ENCODE peak calls at places on chromosome 3, in ten cellular contexts. One of them, this sample, is unnamed.

GRCh38 chr3:12681586-12682371 is 17.9 kb upstream of the RAF1 start:
- DNase-seq in AG10803: peak
- DNase-seq in pancreas: no peak
- DNase-seq in cardiac fibroblast: peak
- DNase-seq in AG04450: no peak
- DNase-seq in kidney epithelial cell: no peak
- DNase-seq in MM.1S: no peak
- DNase-seq in brain microvascular endothelial cell: peak
- DNase-seq in GM12865: peak
- DNase-seq in upper lobe of right lung: no peak
- DNase-seq in this sample: peak

GRCh38 chr3:105367406-105368213 is 901 bp downstream of the ALCAM start:
- DNase-seq in AG10803: peak
- DNase-seq in cardiac fibroblast: peak
- DNase-seq in GM12865: peak
- DNase-seq in brain microvascular endothelial cell: peak
- DNase-seq in upper lobe of right lung: peak
- DNase-seq in MM.1S: peak
- DNase-seq in AG04450: no peak
- DNase-seq in kidney epithelial cell: no peak
- DNase-seq in pancreas: peak
- DNase-seq in this sample: peak

GRCh38 chr3:172256101-172256687 is 192.1 kb downstream of the GHSR start:
- DNase-seq in AG04450: no peak
- DNase-seq in AG10803: peak
- DNase-seq in cardiac fibroblast: peak
- DNase-seq in brain microvascular endothelial cell: no peak
- DNase-seq in upper lobe of right lung: no peak
- DNase-seq in kidney epithelial cell: no peak
- DNase-seq in MM.1S: no peak
- DNase-seq in GM12865: no peak
- DNase-seq in pancreas: no peak
- DNase-seq in this sample: peak

GRCh38 chr3:37645801-37646380 is 215.8 kb upstream of the CTDSPL start:
- DNase-seq in GM12865: no peak
- DNase-seq in pancreas: no peak
- DNase-seq in AG10803: no peak
- DNase-seq in AG04450: no peak
- DNase-seq in kidney epithelial cell: no peak
- DNase-seq in upper lobe of right lung: no peak
- DNase-seq in brain microvascular endothelial cell: no peak
- DNase-seq in MM.1S: no peak
- DNase-seq in cardiac fibroblast: peak
- DNase-seq in this sample: no peak

GRCh38 chr3:98826126-98826525 is 63.0 kb downstream of the ST3GAL6 start:
- DNase-seq in pancreas: no peak
- DNase-seq in kidney epithelial cell: no peak
- DNase-seq in brain microvascular endothelial cell: no peak
- DNase-seq in upper lobe of right lung: no peak
- DNase-seq in MM.1S: no peak
- DNase-seq in cardiac fibroblast: no peak
- DNase-seq in AG04450: no peak
- DNase-seq in GM12865: no peak
- DNase-seq in AG10803: no peak
- DNase-seq in this sample: no peak

GRCh38 chr3:23763040-23763477 is 42.7 kb upstream of the UBE2E1 start:
- DNase-seq in brain microvascular endothelial cell: no peak
- DNase-seq in GM12865: no peak
- DNase-seq in cardiac fibroblast: peak
- DNase-seq in AG10803: peak
- DNase-seq in pancreas: no peak
- DNase-seq in MM.1S: no peak
- DNase-seq in AG04450: no peak
- DNase-seq in kidney epithelial cell: no peak
- DNase-seq in upper lobe of right lung: no peak
- DNase-seq in this sample: peak

GRCh38 chr3:100782906-100783305 is 73.6 kb downstream of the TFG start:
- DNase-seq in AG10803: peak
- DNase-seq in GM12865: no peak
- DNase-seq in upper lobe of right lung: no peak
- DNase-seq in pancreas: no peak
- DNase-seq in MM.1S: no peak
- DNase-seq in brain microvascular endothelial cell: no peak
- DNase-seq in kidney epithelial cell: no peak
- DNase-seq in cardiac fibroblast: peak
- DNase-seq in AG04450: no peak
- DNase-seq in this sample: no peak

GRCh38 chr3:144590854-144591253 is 619.2 kb downstream of the DIPK2A start:
- DNase-seq in GM12865: no peak
- DNase-seq in MM.1S: no peak
- DNase-seq in AG10803: peak
- DNase-seq in pancreas: no peak
- DNase-seq in kidney epithelial cell: peak
- DNase-seq in brain microvascular endothelial cell: peak
- DNase-seq in upper lobe of right lung: no peak
- DNase-seq in cardiac fibroblast: peak
- DNase-seq in AG04450: peak
- DNase-seq in this sample: peak

GRCh38 chr3:180433172-180433571 is 168.8 kb upstream of the TTC14 start:
- DNase-seq in GM12865: no peak
- DNase-seq in upper lobe of right lung: no peak
- DNase-seq in cardiac fibroblast: peak
- DNase-seq in AG10803: peak
- DNase-seq in pancreas: no peak
- DNase-seq in AG04450: peak
- DNase-seq in kidney epithelial cell: peak
- DNase-seq in brain microvascular endothelial cell: peak
- DNase-seq in MM.1S: no peak
- DNase-seq in this sample: peak

GRCh38 chr3:124752051-124752450 is 21.8 kb downstream of the UMPS start:
- DNase-seq in upper lobe of right lung: no peak
- DNase-seq in AG04450: no peak
- DNase-seq in brain microvascular endothelial cell: no peak
- DNase-seq in cardiac fibroblast: no peak
- DNase-seq in AG10803: no peak
- DNase-seq in GM12865: no peak
- DNase-seq in MM.1S: no peak
- DNase-seq in kidney epithelial cell: no peak
- DNase-seq in pancreas: no peak
- DNase-seq in this sample: no peak

GRCh38 chr3:192039593-192039992 is 578.6 kb downstream of the PYDC2 start:
- DNase-seq in upper lobe of right lung: no peak
- DNase-seq in pancreas: no peak
- DNase-seq in MM.1S: peak
- DNase-seq in brain microvascular endothelial cell: no peak
- DNase-seq in kidney epithelial cell: no peak
- DNase-seq in GM12865: no peak
- DNase-seq in AG04450: no peak
- DNase-seq in AG10803: no peak
- DNase-seq in cardiac fibroblast: no peak
- DNase-seq in this sample: no peak

GRCh38 chr3:72461787-72462186 is 386.5 kb downstream of the SHQ1 start:
- DNase-seq in AG04450: no peak
- DNase-seq in GM12865: no peak
- DNase-seq in AG10803: no peak
- DNase-seq in kidney epithelial cell: no peak
- DNase-seq in cardiac fibroblast: no peak
- DNase-seq in upper lobe of right lung: peak
- DNase-seq in brain microvascular endothelial cell: no peak
- DNase-seq in MM.1S: no peak
- DNase-seq in pancreas: no peak
- DNase-seq in this sample: no peak

GRCh38 chr3:113436794-113437193 is 4.5 kb downstream of the CFAP44 start:
- DNase-seq in cardiac fibroblast: peak
- DNase-seq in kidney epithelial cell: peak
- DNase-seq in AG10803: peak
- DNase-seq in pancreas: no peak
- DNase-seq in GM12865: peak
- DNase-seq in upper lobe of right lung: no peak
- DNase-seq in AG04450: peak
- DNase-seq in brain microvascular endothelial cell: peak
- DNase-seq in MM.1S: no peak
- DNase-seq in this sample: peak

GRCh38 chr3:1969269-1969668 is 129.4 kb upstream of the CNTN4 start:
- DNase-seq in upper lobe of right lung: no peak
- DNase-seq in MM.1S: no peak
- DNase-seq in AG10803: no peak
- DNase-seq in AG04450: no peak
- DNase-seq in kidney epithelial cell: no peak
- DNase-seq in pancreas: no peak
- DNase-seq in brain microvascular endothelial cell: no peak
- DNase-seq in cardiac fibroblast: no peak
- DNase-seq in GM12865: no peak
- DNase-seq in this sample: no peak

GRCh38 chr3:49385617-49386016 is 26.2 kb downstream of the RHOA start:
- DNase-seq in GM12865: no peak
- DNase-seq in pancreas: no peak
- DNase-seq in MM.1S: no peak
- DNase-seq in kidney epithelial cell: no peak
- DNase-seq in AG10803: no peak
- DNase-seq in upper lobe of right lung: no peak
- DNase-seq in AG04450: no peak
- DNase-seq in cardiac fibroblast: no peak
- DNase-seq in brain microvascular endothelial cell: no peak
- DNase-seq in this sample: no peak

GRCh38 chr3:147419062-147419701 is 10.0 kb downstream of the ZIC1 start:
- DNase-seq in GM12865: peak
- DNase-seq in brain microvascular endothelial cell: peak
- DNase-seq in kidney epithelial cell: no peak
- DNase-seq in MM.1S: peak
- DNase-seq in cardiac fibroblast: no peak
- DNase-seq in AG10803: peak
- DNase-seq in upper lobe of right lung: no peak
- DNase-seq in AG04450: peak
- DNase-seq in pancreas: peak
- DNase-seq in this sample: peak

DNA sequence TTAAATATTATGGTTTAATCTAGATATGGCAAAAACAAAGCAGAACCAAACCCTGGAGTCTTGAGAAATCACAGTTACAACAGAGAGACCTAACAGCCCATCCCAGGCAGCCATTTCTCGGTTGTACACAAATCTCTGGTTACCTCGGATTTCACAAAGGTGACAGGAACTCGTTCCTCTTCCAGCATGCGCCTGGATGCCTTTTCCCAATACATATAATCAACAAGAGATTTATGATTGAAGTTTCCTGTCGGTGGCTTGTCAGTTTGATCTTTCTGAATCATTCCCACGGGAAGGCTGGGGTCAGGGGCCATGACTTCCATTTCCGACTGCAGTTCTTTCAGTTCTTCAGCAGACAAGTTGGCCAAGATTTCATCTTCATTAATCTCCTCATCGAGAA is 445 bp downstream of the LMOD3 start:
- DNase-seq in pancreas: no peak
- DNase-seq in AG04450: no peak
- DNase-seq in kidney epithelial cell: no peak
- DNase-seq in AG10803: no peak
- DNase-seq in upper lobe of right lung: no peak
- DNase-seq in cardiac fibroblast: no peak
- DNase-seq in GM12865: no peak
- DNase-seq in brain microvascular endothelial cell: no peak
- DNase-seq in MM.1S: no peak
- DNase-seq in this sample: no peak
- H3K4me3 ChIP-seq in pancreas: no peak
- H3K4me3 ChIP-seq in AG04450: no peak
- H3K4me3 ChIP-seq in kidney epithelial cell: no peak
- H3K4me3 ChIP-seq in AG10803: no peak
- H3K4me3 ChIP-seq in upper lobe of right lung: no peak
- H3K4me3 ChIP-seq in cardiac fibroblast: no peak
- H3K4me3 ChIP-seq in GM12865: no peak
- H3K4me3 ChIP-seq in brain microvascular endothelial cell: no peak
- H3K4me3 ChIP-seq in MM.1S: no peak
- H3K4me3 ChIP-seq in this sample: no peak

GRCh38 chr3:32913790-32914446 is 37.5 kb upstream of the CCR4 start:
- DNase-seq in AG10803: peak
- DNase-seq in AG04450: no peak
- DNase-seq in brain microvascular endothelial cell: no peak
- DNase-seq in upper lobe of right lung: peak
- DNase-seq in GM12865: no peak
- DNase-seq in pancreas: no peak
- DNase-seq in kidney epithelial cell: no peak
- DNase-seq in cardiac fibroblast: peak
- DNase-seq in MM.1S: no peak
- DNase-seq in this sample: peak
- TF ChIP-seq CTCF in AG10803: no peak
- TF ChIP-seq CTCF in AG04450: no peak
- TF ChIP-seq CTCF in brain microvascular endothelial cell: no peak
- TF ChIP-seq CTCF in upper lobe of right lung: no peak
- TF ChIP-seq CTCF in GM12865: no peak
- TF ChIP-seq CTCF in pancreas: no peak
- TF ChIP-seq CTCF in kidney epithelial cell: no peak
- TF ChIP-seq CTCF in cardiac fibroblast: no peak
- TF ChIP-seq CTCF in MM.1S: no peak
- TF ChIP-seq CTCF in this sample: no peak

GRCh38 chr3:134651347-134652041 is 672 bp upstream of the KY start:
- DNase-seq in MM.1S: peak
- DNase-seq in brain microvascular endothelial cell: no peak
- DNase-seq in AG10803: peak
- DNase-seq in GM12865: no peak
- DNase-seq in pancreas: no peak
- DNase-seq in upper lobe of right lung: no peak
- DNase-seq in kidney epithelial cell: no peak
- DNase-seq in AG04450: no peak
- DNase-seq in cardiac fibroblast: peak
- DNase-seq in this sample: peak
- H3K4me3 ChIP-seq in MM.1S: peak
- H3K4me3 ChIP-seq in brain microvascular endothelial cell: peak
- H3K4me3 ChIP-seq in AG10803: peak
- H3K4me3 ChIP-seq in GM12865: no peak
- H3K4me3 ChIP-seq in pancreas: no peak
- H3K4me3 ChIP-seq in upper lobe of right lung: peak
- H3K4me3 ChIP-seq in kidney epithelial cell: peak
- H3K4me3 ChIP-seq in AG04450: peak
- H3K4me3 ChIP-seq in cardiac fibroblast: peak
- H3K4me3 ChIP-seq in this sample: peak

DNA sequence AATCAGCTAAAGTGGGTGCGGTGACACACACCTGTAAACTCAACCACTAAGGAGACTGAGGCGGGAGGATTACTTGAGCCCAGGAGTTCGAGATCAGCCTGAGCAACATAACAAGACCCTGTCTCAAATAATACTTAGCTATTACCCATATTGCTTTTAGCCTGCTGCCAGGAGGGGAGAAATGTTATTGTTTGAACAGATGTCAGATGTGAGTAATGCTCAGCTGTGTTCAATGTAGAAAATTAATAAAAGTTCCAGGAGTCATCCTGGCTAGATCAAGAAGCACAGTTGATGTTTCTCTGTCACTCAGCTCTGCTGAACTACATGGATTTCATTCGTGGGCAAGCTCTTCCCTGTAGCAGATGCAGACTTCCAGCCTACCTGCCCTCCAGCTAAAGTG is 22.2 kb downstream of the LSM3 start:
- DNase-seq in GM12865: no peak
- DNase-seq in cardiac fibroblast: no peak
- DNase-seq in brain microvascular endothelial cell: no peak
- DNase-seq in upper lobe of right lung: no peak
- DNase-seq in MM.1S: no peak
- DNase-seq in pancreas: no peak
- DNase-seq in AG04450: no peak
- DNase-seq in AG10803: no peak
- DNase-seq in kidney epithelial cell: no peak
- DNase-seq in this sample: no peak
- TF ChIP-seq CTCF in GM12865: no peak
- TF ChIP-seq CTCF in cardiac fibroblast: no peak
- TF ChIP-seq CTCF in brain microvascular endothelial cell: no peak
- TF ChIP-seq CTCF in upper lobe of right lung: no peak
- TF ChIP-seq CTCF in MM.1S: no peak
- TF ChIP-seq CTCF in pancreas: no peak
- TF ChIP-seq CTCF in AG04450: no peak
- TF ChIP-seq CTCF in AG10803: no peak
- TF ChIP-seq CTCF in kidney epithelial cell: no peak
- TF ChIP-seq CTCF in this sample: no peak

This sample was measured in fibroblast of pulmonary artery.